ENCODE peak calls at places on chromosome 9, in six cellular contexts. N is foreskin fibroblast, W is Peyer's patch, G is AG09309, X is mesothelial cell of epicardium, A is heart right ventricle. U is an unnamed sample.

GRCh38 chr9:69554945-69555344 is 117.2 kb downstream of the APBA1 start:
- DNase-seq in A (no peak), G (peak; percentile 52), N (peak; percentile 78), W (no peak), X (no peak), U (no peak)

GRCh38 chr9:93686880-93687236 is 110.5 kb downstream of the PHF2 start:
- DNase-seq in A (no peak), G (no peak), N (no peak), X (no peak), W (no peak), U (no peak)

GRCh38 chr9:125629451-125629850 is 77.6 kb downstream of the MAPKAP1 start:
- DNase-seq in W (no peak), X (no peak), G (no peak), A (no peak), N (no peak), U (no peak)

GRCh38 chr9:99238331-99238730 is 16.2 kb downstream of the SEC61B start:
- DNase-seq in W (no peak), N (no peak), G (no peak), X (no peak), A (no peak), U (no peak)

GRCh38 chr9:112069318-112070169 is 105.6 kb downstream of the SUSD1 start:
- DNase-seq in X (no peak), G (no peak), A (no peak), W (peak; percentile 73), N (no peak), U (no peak)

GRCh38 chr9:137370865-137371520 is 52.0 kb downstream of the EXD3 start:
- DNase-seq in A (no peak), W (no peak), G (no peak), X (peak; percentile 19), N (no peak), U (peak; percentile 32)

GRCh38 chr9:126692759-126693427 is 79.2 kb downstream of the LMX1B start:
- DNase-seq in W (no peak), N (no peak), G (no peak), X (no peak), A (no peak), U (no peak)

GRCh38 chr9:114060711-114061110 is 17.4 kb downstream of the AMBP start:
- DNase-seq in G (no peak), N (no peak), X (no peak), A (no peak), W (no peak), U (no peak)

GRCh38 chr9:89915187-89915586 is 310.4 kb downstream of the GADD45G start:
- DNase-seq in A (no peak), W (no peak), N (no peak), X (no peak), G (no peak), U (no peak)

GRCh38 chr9:137192448-137192780 is 3.9 kb downstream of the SSNA1 start:
- DNase-seq in G (no peak), X (no peak), A (no peak), N (no peak), W (no peak), U (no peak)

GRCh38 chr9:86829496-86830046 is 117.7 kb downstream of the GAS1 start:
- DNase-seq in G (no peak), N (no peak), W (no peak), A (no peak), X (no peak), U (no peak)

GRCh38 chr9:122001491-122002201 is 91.5 kb downstream of the TTLL11 start:
- DNase-seq in A (peak; percentile 42), X (no peak), W (no peak), N (peak; percentile 26), G (no peak), U (no peak)

GRCh38 chr9:131854906-131855504 is 115.1 kb upstream of the RAPGEF1 start:
- DNase-seq in G (peak; percentile 1), W (no peak), A (no peak), X (no peak), N (peak; percentile 65), U (peak; percentile 69)

GRCh38 chr9:130140701-130141100 is 31.5 kb upstream of the NCS1 start:
- DNase-seq in N (no peak), G (no peak), X (no peak), W (no peak), A (no peak), U (no peak)

GRCh38 chr9:108910914-108911313 is 23.0 kb downstream of the ELP1 start:
- DNase-seq in W (no peak), G (no peak), A (no peak), N (no peak), X (no peak), U (no peak)

GRCh38 chr9:104923740-104924139 is 4.2 kb downstream of the ABCA1 start:
- DNase-seq in X (no peak), W (peak; percentile 83), N (no peak), G (no peak), A (no peak), U (no peak)

GRCh38 chr9:13970426-13970825 is 343.5 kb downstream of the NFIB start:
- DNase-seq in A (no peak), N (no peak), G (no peak), W (no peak), X (no peak), U (no peak)

GRCh38 chr9:93612796-93613154 is 36.4 kb downstream of the PHF2 start:
- DNase-seq in W (peak; percentile 40), X (no peak), G (no peak), N (no peak), A (no peak), U (no peak)

GRCh38 chr9:100206899-100207298 is 107.9 kb downstream of the INVS start:
- DNase-seq in N (no peak), W (no peak), X (no peak), G (no peak), A (no peak), U (no peak)

GRCh38 chr9:93003552-93004407 is 54.7 kb upstream of the SUSD3 start:
- DNase-seq in X (no peak), W (peak; percentile 80), N (peak; percentile 13), A (peak; percentile 45), G (no peak), U (peak; percentile 67)

GRCh38 chr9:98869866-98870265 is 62.4 kb downstream of the GALNT12 start:
- DNase-seq in G (no peak), N (no peak), X (no peak), A (no peak), W (no peak), U (no peak)

GRCh38 chr9:84419203-84419602 is 78.6 kb upstream of the SLC28A3 start:
- DNase-seq in N (no peak), G (no peak), X (no peak), A (no peak), W (no peak), U (no peak)

GRCh38 chr9:116275418-116276295 is 122.1 kb downstream of the PAPPA start:
- DNase-seq in G (no peak), W (no peak), N (peak; percentile 22), A (no peak), X (no peak), U (no peak)

GRCh38 chr9:127867356-127868277 is 9.9 kb downstream of the AK1 start:
- DNase-seq in W (no peak), N (no peak), A (peak; percentile 68), G (no peak), X (no peak), U (no peak)

GRCh38 chr9:1722404-1722803 is 292.7 kb upstream of the SMARCA2 start:
- DNase-seq in N (no peak), G (no peak), A (no peak), X (no peak), W (no peak), U (no peak)

GRCh38 chr9:122176916-122177315 is 17.2 kb downstream of the MORN5 start:
- DNase-seq in A (no peak), X (no peak), W (no peak), N (no peak), G (no peak), U (no peak)

GRCh38 chr9:114003756-114004155 is 74.3 kb downstream of the AMBP start:
- DNase-seq in A (no peak), X (no peak), W (peak; percentile 18), G (no peak), N (no peak), U (no peak)

GRCh38 chr9:89808076-89808701 is 203.4 kb downstream of the GADD45G start:
- DNase-seq in X (no peak), G (no peak), W (no peak), A (no peak), N (no peak), U (no peak)

GRCh38 chr9:130024597-130024994 is 18.4 kb downstream of the FNBP1 start:
- DNase-seq in N (no peak), A (no peak), X (no peak), W (no peak), G (no peak), U (no peak)

DNA sequence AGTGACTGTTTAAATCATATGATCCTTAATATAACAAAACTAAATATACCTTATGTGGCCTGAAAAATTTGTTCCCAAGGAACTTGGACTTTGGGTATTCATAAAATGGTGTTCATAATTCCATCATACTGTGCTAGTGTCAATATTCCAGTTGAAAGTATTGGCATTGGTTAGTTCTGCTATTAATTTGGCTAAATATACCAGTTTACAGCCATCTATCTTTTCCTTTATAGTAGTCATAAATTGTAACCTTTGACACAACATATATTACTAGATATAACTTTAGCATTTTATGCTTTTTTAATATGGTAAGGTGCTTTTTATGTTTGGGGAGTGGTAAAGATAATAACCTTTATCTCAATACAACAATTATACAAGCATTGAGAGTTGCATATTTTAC is 23.7 kb downstream of the SPATA31D1 start:
- DNase-seq in X (no peak), G (no peak), A (no peak), N (no peak), W (no peak), U (no peak)
- TF ChIP-seq CTCF in X (no peak), G (no peak), A (no peak), N (no peak), W (no peak), U (no peak)

DNA sequence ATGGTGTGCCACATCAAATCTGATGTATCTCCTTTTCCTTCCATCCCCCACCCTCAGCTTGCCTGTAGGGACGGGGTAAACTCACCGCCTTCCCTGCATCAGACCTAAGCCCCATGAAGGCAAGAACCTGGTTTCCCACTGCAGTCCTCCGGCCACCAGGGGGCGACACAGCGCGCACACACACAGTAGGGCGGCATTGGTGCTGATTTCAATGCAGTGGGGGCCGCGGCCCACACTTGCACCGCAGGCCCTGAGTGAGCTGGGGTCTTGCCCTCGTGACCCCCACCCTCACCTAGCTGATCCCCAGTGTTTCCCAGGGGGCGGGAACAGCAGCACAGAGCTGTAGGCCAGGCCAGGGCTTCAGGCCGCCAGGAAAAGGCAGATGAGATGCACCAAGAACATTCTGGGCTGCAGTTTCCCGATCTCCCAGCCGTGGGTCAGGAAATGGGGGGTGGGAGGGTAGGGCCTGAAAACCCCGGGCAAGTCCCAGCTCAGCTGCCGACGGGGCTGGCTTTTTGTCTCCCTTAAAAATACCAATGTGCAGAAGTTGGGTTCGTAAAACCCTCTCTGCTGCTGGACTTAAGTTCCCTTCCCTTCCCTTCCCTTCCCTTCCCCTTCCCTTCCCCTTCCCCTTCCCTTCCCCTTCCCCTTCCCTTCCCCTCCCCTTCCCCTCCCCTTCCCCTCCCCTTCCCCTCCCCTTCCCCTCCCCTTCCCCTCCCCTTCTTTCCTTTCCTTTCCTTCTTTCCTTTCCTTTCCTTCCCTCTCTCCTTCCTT is 19.5 kb downstream of the FAM163B start:
- DNase-seq in N (no peak), W (no peak), X (no peak), A (no peak), G (no peak), U (no peak)
- TF ChIP-seq CTCF in N (peak; percentile 15), W (no peak), X (peak; percentile 71), A (no peak), G (peak; percentile 39), U (peak; percentile 76)

GRCh38 chr9:135399000-135399649 is 80.5 kb upstream of the PPP1R26 start:
- DNase-seq in N (no peak), A (no peak), W (no peak), X (no peak), G (no peak), U (no peak)
- TF ChIP-seq CTCF in N (no peak), A (no peak), W (no peak), X (no peak), G (no peak), U (no peak)

GRCh38 chr9:128881884-128882676 is at the start of the genes KYAT1 and LRRC8A:
- DNase-seq in N (peak; percentile 95), A (peak; percentile 99), G (peak; percentile 59), W (peak; percentile 99), X (peak; percentile 94), U (peak; percentile 99)
- TF ChIP-seq CTCF in N (no peak), A (no peak), G (no peak), W (no peak), X (no peak), U (no peak)